ENCODE peak calls at places on chromosomes 12 and 14, in five cellular contexts. One of them, this sample, is unnamed.

GRCh38 chr12:87779016-87779415 is 250.2 kb downstream of the C12orf50 start:
- DNase-seq in OCI-LY7: no peak
- DNase-seq in tibial artery: no peak
- DNase-seq in lower leg skin: no peak
- DNase-seq in heart left ventricle: no peak
- DNase-seq in this sample: no peak

GRCh38 chr14:20434701-20435453 is 1.1 kb downstream of the KLHL33 start:
- DNase-seq in OCI-LY7: no peak
- DNase-seq in heart left ventricle: peak; percentile 87
- DNase-seq in tibial artery: peak; percentile 87
- DNase-seq in lower leg skin: no peak
- DNase-seq in this sample: no peak

GRCh38 chr14:102434647-102435175 is 72.0 kb downstream of the TECPR2 start:
- DNase-seq in heart left ventricle: no peak
- DNase-seq in lower leg skin: no peak
- DNase-seq in tibial artery: no peak
- DNase-seq in OCI-LY7: no peak
- DNase-seq in this sample: no peak

GRCh38 chr12:8032242-8033152 is at the start of gene FOXJ2:
- DNase-seq in OCI-LY7: peak; percentile 66
- DNase-seq in tibial artery: peak; percentile 57
- DNase-seq in lower leg skin: peak; percentile 63
- DNase-seq in heart left ventricle: peak; percentile 92
- DNase-seq in this sample: peak; percentile 87

GRCh38 chr14:100383727-100384158 is 60.6 kb downstream of the SLC25A47 start:
- DNase-seq in tibial artery: peak; percentile 34
- DNase-seq in lower leg skin: peak; percentile 43
- DNase-seq in heart left ventricle: peak; percentile 77
- DNase-seq in OCI-LY7: peak; percentile 65
- DNase-seq in this sample: peak; percentile 86

GRCh38 chr12:46351138-46351537 is 21.4 kb downstream of the SLC38A2 start:
- DNase-seq in tibial artery: no peak
- DNase-seq in heart left ventricle: no peak
- DNase-seq in OCI-LY7: no peak
- DNase-seq in lower leg skin: no peak
- DNase-seq in this sample: no peak

GRCh38 chr14:73457935-73458218 is 469 bp downstream of the NUMB start:
- DNase-seq in tibial artery: peak; percentile 40
- DNase-seq in lower leg skin: peak; percentile 36
- DNase-seq in OCI-LY7: no peak
- DNase-seq in heart left ventricle: peak; percentile 69
- DNase-seq in this sample: no peak

GRCh38 chr12:116266220-116266619 is 11.3 kb downstream of the MED13L start:
- DNase-seq in heart left ventricle: no peak
- DNase-seq in OCI-LY7: no peak
- DNase-seq in lower leg skin: no peak
- DNase-seq in tibial artery: no peak
- DNase-seq in this sample: no peak

GRCh38 chr12:26571539-26571938 is 261.5 kb downstream of the ITPR2 start:
- DNase-seq in lower leg skin: no peak
- DNase-seq in heart left ventricle: no peak
- DNase-seq in OCI-LY7: no peak
- DNase-seq in tibial artery: no peak
- DNase-seq in this sample: no peak

GRCh38 chr14:54735424-54735823 is 167.2 kb downstream of the GCH1 start:
- DNase-seq in heart left ventricle: no peak
- DNase-seq in lower leg skin: no peak
- DNase-seq in OCI-LY7: no peak
- DNase-seq in tibial artery: no peak
- DNase-seq in this sample: no peak

GRCh38 chr12:54197037-54197909 is 8.5 kb upstream of the SMUG1 start:
- DNase-seq in lower leg skin: peak; percentile 77
- DNase-seq in heart left ventricle: no peak
- DNase-seq in tibial artery: no peak
- DNase-seq in OCI-LY7: peak; percentile 60
- DNase-seq in this sample: no peak

GRCh38 chr12:54937376-54937775 is 47.2 kb downstream of the TESPA1 start:
- DNase-seq in OCI-LY7: no peak
- DNase-seq in tibial artery: no peak
- DNase-seq in heart left ventricle: no peak
- DNase-seq in lower leg skin: no peak
- DNase-seq in this sample: no peak

GRCh38 chr12:117284160-117284559 is 77.3 kb downstream of the NOS1 start:
- DNase-seq in OCI-LY7: no peak
- DNase-seq in heart left ventricle: no peak
- DNase-seq in lower leg skin: no peak
- DNase-seq in tibial artery: no peak
- DNase-seq in this sample: no peak

GRCh38 chr12:81083906-81084513 is 6.1 kb downstream of the ACSS3 start:
- DNase-seq in tibial artery: no peak
- DNase-seq in OCI-LY7: no peak
- DNase-seq in lower leg skin: no peak
- DNase-seq in heart left ventricle: no peak
- DNase-seq in this sample: no peak
- TF ChIP-seq CTCF in tibial artery: no peak
- TF ChIP-seq CTCF in OCI-LY7: no peak
- TF ChIP-seq CTCF in lower leg skin: no peak
- TF ChIP-seq CTCF in heart left ventricle: no peak
- TF ChIP-seq CTCF in this sample: no peak

DNA sequence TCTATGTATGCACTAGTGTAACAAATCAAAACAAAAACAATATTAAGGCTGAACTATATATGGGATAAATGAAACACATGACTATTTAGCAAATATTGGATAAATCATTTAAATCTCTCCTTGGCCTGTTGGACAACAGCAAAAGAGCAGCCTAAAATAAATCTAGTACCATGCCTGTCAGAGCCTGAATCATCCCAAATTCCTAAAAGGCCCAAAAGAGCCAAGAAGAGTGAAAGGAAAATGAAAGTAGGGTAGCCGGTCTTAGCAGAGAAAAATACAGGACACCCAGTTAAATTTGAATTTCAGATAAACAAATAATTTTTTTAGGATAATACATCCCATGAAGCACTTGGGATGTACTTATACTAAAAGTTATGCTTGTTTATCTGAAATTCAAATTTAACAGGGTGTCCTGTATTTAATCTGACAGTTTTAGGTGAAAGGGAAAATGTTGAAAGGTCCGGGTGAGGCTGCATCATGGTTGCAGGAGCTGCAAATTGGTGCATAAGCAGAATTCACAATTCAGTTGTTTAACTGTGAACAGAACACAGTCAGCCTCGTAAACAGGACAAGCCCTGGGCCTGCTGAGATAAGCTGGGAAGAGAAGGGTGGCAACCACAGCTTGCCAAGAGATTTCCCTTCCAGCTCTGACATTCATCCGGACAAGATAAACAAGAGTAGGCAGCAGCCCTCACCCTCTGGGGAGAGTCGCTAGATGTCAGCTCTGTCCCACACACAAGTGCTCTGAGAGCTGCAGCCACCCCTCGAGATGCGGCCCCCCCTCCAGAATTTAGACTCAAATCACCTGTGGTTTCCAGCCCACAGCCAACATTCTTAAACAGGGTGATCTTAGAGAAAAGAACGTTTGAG is 30.3 kb downstream of the DMAC2L start:
- DNase-seq in lower leg skin: peak; percentile 78
- DNase-seq in heart left ventricle: peak; percentile 62
- DNase-seq in tibial artery: peak; percentile 50
- DNase-seq in OCI-LY7: no peak
- DNase-seq in this sample: peak; percentile 70
- TF ChIP-seq CTCF in lower leg skin: no peak
- TF ChIP-seq CTCF in heart left ventricle: peak; percentile 52
- TF ChIP-seq CTCF in tibial artery: peak; percentile 29
- TF ChIP-seq CTCF in OCI-LY7: no peak
- TF ChIP-seq CTCF in this sample: peak; percentile 70

DNA sequence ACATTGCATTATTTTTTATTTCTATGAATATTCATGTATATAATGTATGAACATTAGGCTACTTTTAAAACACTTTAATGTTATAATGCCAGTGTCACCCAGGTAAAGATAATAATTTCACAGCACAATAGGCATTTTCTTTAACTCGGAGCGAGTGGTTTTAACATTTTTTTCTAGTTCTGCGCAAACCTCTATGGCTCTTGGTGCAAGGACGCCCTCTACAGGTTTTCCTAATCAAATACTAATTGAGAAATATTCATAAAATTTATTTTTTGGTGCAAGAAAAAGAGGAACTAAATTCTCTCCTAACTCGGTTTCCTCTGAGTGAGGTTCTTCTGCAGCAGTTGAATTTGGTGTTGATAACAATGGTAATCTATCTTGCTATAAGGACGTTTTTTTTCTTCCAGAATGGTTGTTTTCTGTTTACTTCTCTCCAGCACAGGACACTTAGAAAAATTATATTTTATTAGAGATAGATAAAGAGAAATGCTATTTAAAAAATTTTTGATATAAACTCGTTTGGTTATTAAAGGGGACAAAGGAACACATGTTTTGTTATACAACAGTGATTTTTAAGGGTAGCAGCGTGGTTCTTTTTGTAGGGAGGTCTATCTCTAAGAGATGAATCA is 2.4 kb upstream of the WIF1 start:
- DNase-seq in tibial artery: no peak
- DNase-seq in heart left ventricle: no peak
- DNase-seq in lower leg skin: no peak
- DNase-seq in OCI-LY7: peak; percentile 48
- DNase-seq in this sample: peak; percentile 21
- TF ChIP-seq CTCF in tibial artery: peak; percentile 41
- TF ChIP-seq CTCF in heart left ventricle: peak; percentile 44
- TF ChIP-seq CTCF in lower leg skin: no peak
- TF ChIP-seq CTCF in OCI-LY7: peak; percentile 82
- TF ChIP-seq CTCF in this sample: peak; percentile 38

GRCh38 chr12:58832920-58833319 is 87.4 kb downstream of the LRIG3 start:
- DNase-seq in heart left ventricle: no peak
- DNase-seq in tibial artery: no peak
- DNase-seq in OCI-LY7: no peak
- DNase-seq in lower leg skin: no peak
- DNase-seq in this sample: no peak

GRCh38 chr12:58833844-58834243 is 86.5 kb downstream of the LRIG3 start:
- DNase-seq in OCI-LY7: no peak
- DNase-seq in tibial artery: no peak
- DNase-seq in heart left ventricle: no peak
- DNase-seq in lower leg skin: no peak
- DNase-seq in this sample: no peak
- TF ChIP-seq CTCF in OCI-LY7: no peak
- TF ChIP-seq CTCF in tibial artery: no peak
- TF ChIP-seq CTCF in heart left ventricle: no peak
- TF ChIP-seq CTCF in lower leg skin: no peak
- TF ChIP-seq CTCF in this sample: no peak

GRCh38 chr12:49489720-49490119 is 49.1 kb upstream of the KCNH3 start:
- DNase-seq in heart left ventricle: no peak
- DNase-seq in tibial artery: no peak
- DNase-seq in lower leg skin: no peak
- DNase-seq in OCI-LY7: no peak
- DNase-seq in this sample: no peak
- TF ChIP-seq CTCF in heart left ventricle: no peak
- TF ChIP-seq CTCF in tibial artery: no peak
- TF ChIP-seq CTCF in lower leg skin: no peak
- TF ChIP-seq CTCF in OCI-LY7: no peak
- TF ChIP-seq CTCF in this sample: no peak

GRCh38 chr12:94753071-94753779 is 102.9 kb upstream of the TMCC3 start:
- DNase-seq in lower leg skin: no peak
- DNase-seq in tibial artery: no peak
- DNase-seq in OCI-LY7: no peak
- DNase-seq in heart left ventricle: no peak
- DNase-seq in this sample: no peak
- TF ChIP-seq CTCF in lower leg skin: no peak
- TF ChIP-seq CTCF in tibial artery: no peak
- TF ChIP-seq CTCF in OCI-LY7: no peak
- TF ChIP-seq CTCF in heart left ventricle: no peak
- TF ChIP-seq CTCF in this sample: no peak

GRCh38 chr14:99077076-99077843 is 194.7 kb downstream of the BCL11B start:
- DNase-seq in tibial artery: no peak
- DNase-seq in heart left ventricle: no peak
- DNase-seq in OCI-LY7: no peak
- DNase-seq in lower leg skin: no peak
- DNase-seq in this sample: no peak

GRCh38 chr14:99072956-99073355 is 199.0 kb downstream of the BCL11B start:
- DNase-seq in tibial artery: no peak
- DNase-seq in OCI-LY7: no peak
- DNase-seq in lower leg skin: peak; percentile 3
- DNase-seq in heart left ventricle: no peak
- DNase-seq in this sample: no peak

GRCh38 chr14:99073401-99073800 is 198.6 kb downstream of the BCL11B start:
- DNase-seq in OCI-LY7: no peak
- DNase-seq in lower leg skin: peak; percentile 4
- DNase-seq in tibial artery: no peak
- DNase-seq in heart left ventricle: no peak
- DNase-seq in this sample: no peak

GRCh38 chr14:99075771-99076370 is 196.1 kb downstream of the BCL11B start:
- DNase-seq in OCI-LY7: no peak
- DNase-seq in heart left ventricle: no peak
- DNase-seq in lower leg skin: no peak
- DNase-seq in tibial artery: no peak
- DNase-seq in this sample: no peak

DNA sequence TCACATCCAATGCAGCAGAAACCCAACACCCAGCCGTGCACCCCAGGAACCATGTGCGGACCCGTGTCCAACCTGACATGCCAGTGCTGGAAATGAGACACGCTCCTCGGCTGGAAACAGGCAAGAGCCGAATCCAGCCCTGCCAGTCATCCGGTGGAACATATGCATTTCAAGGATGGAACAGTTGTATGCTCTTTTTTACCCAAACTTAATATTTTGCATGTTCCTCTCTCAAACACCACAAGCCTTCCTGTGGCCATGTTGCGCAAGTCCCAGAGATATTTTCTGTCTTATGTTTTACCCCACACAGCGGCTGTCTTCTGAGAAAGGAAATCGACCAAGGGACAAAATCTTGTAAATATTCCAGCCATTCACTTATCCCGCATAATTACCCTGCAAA is 196.9 kb downstream of the BCL11B start:
- DNase-seq in heart left ventricle: no peak
- DNase-seq in tibial artery: no peak
- DNase-seq in OCI-LY7: no peak
- DNase-seq in lower leg skin: peak; percentile 7
- DNase-seq in this sample: no peak
- TF ChIP-seq CTCF in heart left ventricle: no peak
- TF ChIP-seq CTCF in tibial artery: no peak
- TF ChIP-seq CTCF in OCI-LY7: no peak
- TF ChIP-seq CTCF in lower leg skin: no peak
- TF ChIP-seq CTCF in this sample: no peak

GRCh38 chr14:92459479-92460421 is 53.8 kb upstream of the RIN3 start:
- DNase-seq in lower leg skin: no peak
- DNase-seq in heart left ventricle: no peak
- DNase-seq in OCI-LY7: no peak
- DNase-seq in tibial artery: no peak
- DNase-seq in this sample: no peak
- TF ChIP-seq CTCF in lower leg skin: no peak
- TF ChIP-seq CTCF in heart left ventricle: peak; percentile 7
- TF ChIP-seq CTCF in OCI-LY7: no peak
- TF ChIP-seq CTCF in tibial artery: no peak
- TF ChIP-seq CTCF in this sample: no peak

GRCh38 chr12:45244561-45245348 is 28.9 kb downstream of the ANO6 start:
- DNase-seq in heart left ventricle: no peak
- DNase-seq in tibial artery: no peak
- DNase-seq in OCI-LY7: peak; percentile 8
- DNase-seq in lower leg skin: no peak
- DNase-seq in this sample: no peak
- TF ChIP-seq CTCF in heart left ventricle: no peak
- TF ChIP-seq CTCF in tibial artery: no peak
- TF ChIP-seq CTCF in OCI-LY7: no peak
- TF ChIP-seq CTCF in lower leg skin: no peak
- TF ChIP-seq CTCF in this sample: no peak